ENCODE peak calls at places on chromosomes 3 and 15, in seven cellular contexts. F is breast epithelium, P is GM12891, W is upper lobe of left lung, O is SK-N-MC, L is stomach, M is HL-60. V is an unnamed sample.

GRCh38 chr3:10205461-10206165 is 40.9 kb downstream of the IRAK2 start:
- DNase-seq in L (peak; percentile 54), F (no peak), W (no peak), O (no peak), P (no peak), M (no peak), V (no peak)

GRCh38 chr3:135131290-135131689 is 336.2 kb downstream of the EPHB1 start:
- DNase-seq in M (no peak), P (no peak), O (no peak), W (no peak), L (no peak), F (no peak), V (no peak)

GRCh38 chr3:144011251-144011799 is 39.7 kb downstream of the DIPK2A start:
- DNase-seq in M (no peak), O (no peak), F (no peak), W (no peak), P (no peak), L (no peak), V (no peak)

GRCh38 chr15:62649793-62650420 is 392.6 kb upstream of the TPM1 start:
- DNase-seq in O (no peak), F (no peak), M (no peak), P (peak; percentile 42), W (peak; percentile 44), L (no peak), V (no peak)

GRCh38 chr3:15899438-15899837 is 101.7 kb upstream of the ANKRD28 start:
- DNase-seq in P (no peak), W (no peak), M (peak; percentile 14), O (no peak), L (no peak), F (no peak), V (no peak)

GRCh38 chr15:25643120-25643519 is 204.3 kb upstream of the UBE3A start:
- DNase-seq in O (no peak), L (no peak), P (no peak), W (no peak), F (no peak), M (no peak), V (no peak)

GRCh38 chr3:168878655-168879054 is 782.9 kb upstream of the GOLIM4 start:
- DNase-seq in F (no peak), P (no peak), W (no peak), M (no peak), L (no peak), O (no peak), V (no peak)

GRCh38 chr3:13112521-13113345 is 39.5 kb upstream of the IQSEC1 start:
- DNase-seq in O (no peak), P (no peak), L (no peak), M (no peak), F (no peak), W (no peak), V (peak; percentile 70)

GRCh38 chr15:66356359-66357236 is at the start of gene TIPIN:
- DNase-seq in F (peak; percentile 94), P (peak; percentile 81), L (peak; percentile 97), M (peak; percentile 98), W (peak; percentile 97), O (peak; percentile 86), V (peak; percentile 99)

GRCh38 chr3:186421946-186422345 is 59.9 kb upstream of the DGKG start:
- DNase-seq in M (no peak), L (no peak), O (no peak), P (no peak), F (no peak), W (no peak), V (no peak)

GRCh38 chr15:64775551-64776401 is at the start of gene RBPMS2:
- DNase-seq in L (peak; percentile 33), O (no peak), P (peak; percentile 39), M (no peak), F (no peak), W (no peak), V (no peak)

GRCh38 chr15:93088200-93088980 is 621 bp downstream of the RGMA start:
- DNase-seq in M (peak; percentile 15), L (no peak), W (no peak), F (no peak), P (no peak), O (no peak), V (peak; percentile 80)

GRCh38 chr3:44983413-44984040 is 7.5 kb downstream of the EXOSC7 start:
- DNase-seq in L (no peak), M (no peak), F (no peak), W (peak; percentile 44), P (no peak), O (no peak), V (no peak)

GRCh38 chr3:15860014-15860934 is 62.5 kb upstream of the ANKRD28 start:
- DNase-seq in P (no peak), O (no peak), W (peak; percentile 25), L (peak; percentile 29), M (peak; percentile 56), F (peak; percentile 59), V (peak; percentile 90)

GRCh38 chr3:41363830-41364523 is 164.7 kb downstream of the CTNNB1 start:
- DNase-seq in O (no peak), L (no peak), M (no peak), P (no peak), W (no peak), F (no peak), V (no peak)

GRCh38 chr15:90004671-90005070 is 3.5 kb downstream of the ZNF710 start:
- DNase-seq in M (peak; percentile 87), W (peak; percentile 69), P (no peak), F (no peak), O (no peak), L (no peak), V (peak; percentile 79)

GRCh38 chr3:16028604-16029003 is 145.9 kb upstream of the GALNT15 start:
- DNase-seq in L (no peak), W (no peak), P (no peak), O (no peak), M (no peak), F (no peak), V (no peak)

GRCh38 chr3:119870512-119870911 is 88.6 kb downstream of the NR1I2 start:
- DNase-seq in W (no peak), F (no peak), L (no peak), O (no peak), M (no peak), P (no peak), V (no peak)

GRCh38 chr3:47410801-47411646 is 30.2 kb downstream of the PTPN23 start:
- DNase-seq in F (no peak), W (no peak), L (no peak), P (no peak), O (no peak), M (no peak), V (no peak)

GRCh38 chr3:115986555-115987207 is 363.4 kb downstream of the GAP43 start:
- DNase-seq in O (no peak), M (no peak), P (no peak), W (no peak), L (no peak), F (no peak), V (no peak)

GRCh38 chr3:64048631-64049061 is 25.4 kb upstream of the PSMD6 start:
- DNase-seq in L (no peak), M (peak; percentile 60), W (no peak), P (no peak), O (no peak), F (no peak), V (no peak)

DNA sequence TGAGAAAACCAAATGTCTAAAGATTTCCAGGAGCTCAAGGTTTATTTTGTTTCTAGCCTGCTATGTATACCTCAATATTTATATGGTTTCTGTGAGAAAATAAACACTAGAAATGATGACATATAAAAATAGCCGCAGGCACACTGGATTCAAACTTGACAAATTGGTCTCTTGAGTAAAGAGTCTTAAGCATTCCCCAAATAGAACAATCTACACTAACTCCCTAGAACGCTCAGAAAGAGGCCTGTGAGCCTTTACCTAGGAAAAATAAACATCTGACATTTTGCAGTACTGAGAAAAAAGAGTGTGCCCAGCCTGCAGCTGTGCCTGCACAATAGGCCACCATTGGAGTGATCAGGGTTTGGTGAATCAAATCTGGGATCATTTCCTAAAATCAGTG is 75.2 kb downstream of the NEK10 start:
- DNase-seq in O (no peak), W (no peak), P (no peak), F (no peak), M (no peak), L (no peak), V (no peak)
- TF ChIP-seq POLR2AphosphoS5 in O (no peak), W (no peak), P (no peak), F (no peak), M (no peak), L (no peak), V (no peak)

GRCh38 chr3:7146529-7146928 is 285.6 kb downstream of the GRM7 start:
- DNase-seq in L (no peak), O (no peak), W (no peak), P (no peak), M (no peak), F (no peak), V (no peak)
- TF ChIP-seq POLR2AphosphoS5 in L (no peak), O (no peak), W (no peak), P (no peak), M (no peak), F (no peak), V (no peak)

DNA sequence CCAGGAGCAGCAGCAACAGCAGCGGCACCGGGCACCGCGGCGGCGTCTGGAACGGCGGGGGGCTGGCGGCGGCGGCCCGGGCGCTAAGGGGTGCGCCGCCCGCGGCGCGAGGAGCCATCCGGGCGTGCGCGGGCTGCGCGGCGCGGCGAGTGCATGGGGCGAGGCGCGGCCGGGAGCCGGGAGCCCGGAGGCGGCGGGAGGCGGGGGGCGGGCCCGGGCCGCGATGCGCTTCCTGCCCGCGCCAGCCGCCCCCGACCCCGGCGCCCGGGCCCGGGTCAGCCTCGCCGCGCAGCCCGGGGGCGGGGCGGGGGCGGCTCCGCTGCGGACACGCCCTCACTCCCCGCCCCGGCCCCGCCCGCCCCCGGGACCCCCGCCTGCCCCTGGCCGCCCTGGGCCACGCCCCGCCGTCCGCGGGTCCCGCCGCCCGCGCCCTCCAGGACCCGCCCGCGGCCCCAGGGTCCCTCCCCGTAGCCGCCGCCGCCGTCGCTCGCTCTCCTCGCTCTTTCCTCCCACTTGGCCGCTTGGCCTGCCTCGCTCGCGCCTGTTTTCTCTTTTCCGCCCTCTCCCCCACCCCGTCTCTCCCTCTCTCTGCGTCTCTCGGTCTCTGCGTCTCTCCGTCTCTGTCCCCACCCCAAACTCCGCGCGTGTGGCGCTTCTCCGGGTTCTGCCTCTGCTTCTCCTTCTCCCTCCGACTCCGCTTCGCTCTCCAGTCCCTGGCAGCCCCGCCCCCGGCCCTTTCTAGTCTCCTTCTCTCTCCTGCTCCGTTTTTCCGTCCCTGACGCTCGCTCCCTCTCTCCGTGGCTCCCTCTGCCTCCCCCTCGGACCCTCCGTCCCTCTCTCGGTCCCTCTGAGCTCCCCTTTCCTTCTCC is at the start of gene PLXND1:
- DNase-seq in W (peak; percentile 70), M (peak; percentile 38), O (no peak), F (no peak), L (peak; percentile 61), P (peak; percentile 68), V (peak; percentile 91)
- TF ChIP-seq POLR2AphosphoS5 in W (peak; percentile 79), M (no peak), O (peak; percentile 53), F (peak; percentile 50), L (peak; percentile 20), P (no peak), V (peak; percentile 80)

DNA sequence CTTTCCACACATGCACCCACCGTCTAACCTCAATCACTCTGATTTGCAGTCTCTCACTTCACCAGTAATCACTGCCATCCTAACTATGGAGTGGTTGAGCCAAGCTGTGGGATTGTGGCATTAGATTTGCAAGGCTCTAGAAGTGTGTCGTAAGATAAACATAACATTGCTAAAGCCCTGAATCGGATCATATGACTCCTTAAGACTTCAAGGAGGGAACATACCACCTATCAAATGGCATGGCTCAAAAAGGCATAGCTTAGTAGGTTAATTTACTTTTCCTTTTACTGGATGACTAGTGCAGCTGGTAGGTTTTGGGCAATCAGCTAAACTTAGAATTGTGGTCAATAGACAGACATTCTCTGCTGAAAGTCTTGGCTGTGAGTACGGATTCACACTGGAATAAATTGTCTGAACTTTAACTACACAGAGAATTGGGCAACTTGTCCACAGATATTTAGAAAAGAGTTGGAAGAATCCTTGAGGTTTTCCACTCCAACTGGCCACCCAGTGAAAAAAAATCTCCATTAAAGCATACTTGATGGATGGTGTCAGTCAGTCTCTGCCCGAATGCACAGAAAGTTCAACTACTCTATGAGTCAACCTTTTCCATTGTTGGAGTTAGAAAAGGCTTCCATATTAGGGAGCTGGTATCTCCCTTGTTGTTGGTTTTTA is 476.7 kb upstream of the CBLB start:
- DNase-seq in L (no peak), W (peak; percentile 44), O (peak; percentile 32), P (no peak), F (no peak), M (peak; percentile 5), V (no peak)
- TF ChIP-seq POLR2AphosphoS5 in L (no peak), W (no peak), O (no peak), P (no peak), F (no peak), M (no peak), V (no peak)